ENCODE peak calls at places on chromosomes 12 and 14, in five cellular contexts. R is heart right ventricle, H is heart left ventricle, G is breast epithelium, F is astrocyte of the spinal cord. M is an unnamed sample.

GRCh38 chr14:103501041-103501870 is 21.4 kb downstream of the CKB start:
- DNase-seq in R (no peak), H (no peak), G (no peak), F (no peak), M (no peak)

GRCh38 chr12:81095470-81096232 is 17.8 kb downstream of the ACSS3 start:
- DNase-seq in R (no peak), H (no peak), G (no peak), F (no peak), M (no peak)

GRCh38 chr12:2609020-2609419 is 185.8 kb upstream of the FKBP4 start:
- DNase-seq in R (no peak), H (no peak), G (no peak), F (no peak), M (no peak)

GRCh38 chr12:68290126-68290525 is 36.7 kb upstream of the IL22 start:
- DNase-seq in R (no peak), H (no peak), G (no peak), F (peak), M (no peak)

GRCh38 chr12:103812789-103813188 is 28.2 kb downstream of the NT5DC3 start:
- DNase-seq in R (no peak), H (no peak), G (no peak), F (no peak), M (no peak)

GRCh38 chr12:77087427-77087826 is 22.1 kb upstream of the E2F7 start:
- DNase-seq in R (no peak), H (no peak), G (no peak), F (peak), M (no peak)

GRCh38 chr14:22836301-22837058 is at the start of gene MMP14:
- DNase-seq in R (peak), H (peak), G (no peak), F (peak), M (no peak)

GRCh38 chr12:49057888-49058287 is 2.7 kb downstream of the KMT2D start:
- DNase-seq in R (no peak), H (no peak), G (no peak), F (no peak), M (no peak)

GRCh38 chr12:94265966-94266365 is 117.6 kb downstream of the PLXNC1 start:
- DNase-seq in R (no peak), H (no peak), G (no peak), F (no peak), M (no peak)

GRCh38 chr12:85188609-85189008 is 91.4 kb upstream of the ALX1 start:
- DNase-seq in R (no peak), H (no peak), G (no peak), F (no peak), M (no peak)

GRCh38 chr12:25714219-25714984 is 161.3 kb upstream of the LMNTD1 start:
- DNase-seq in R (no peak), H (no peak), G (no peak), F (no peak), M (no peak)

GRCh38 chr12:12943589-12944260 is 8.2 kb downstream of the GPRC5D start:
- DNase-seq in R (no peak), H (no peak), G (no peak), F (no peak), M (no peak)

GRCh38 chr12:71945121-71945520 is 6.5 kb downstream of the TPH2 start:
- DNase-seq in R (no peak), H (no peak), G (no peak), F (no peak), M (no peak)

GRCh38 chr12:8844665-8845064 is 22.2 kb downstream of the A2ML1 start:
- DNase-seq in R (peak), H (peak), G (peak), F (peak), M (no peak)

GRCh38 chr14:37417833-37418232 is 177.2 kb downstream of the FOXA1 start:
- DNase-seq in R (no peak), H (no peak), G (no peak), F (no peak), M (no peak)

GRCh38 chr12:6638305-6638704 is 2.5 kb upstream of the LPAR5 start:
- DNase-seq in R (no peak), H (peak), G (no peak), F (no peak), M (no peak)

GRCh38 chr14:68663385-68664076 is 129.3 kb downstream of the ZFP36L1 start:
- DNase-seq in R (no peak), H (no peak), G (no peak), F (peak), M (no peak)

GRCh38 chr14:93107383-93107782 is 8.3 kb downstream of the ITPK1 start:
- DNase-seq in R (no peak), H (no peak), G (no peak), F (no peak), M (no peak)

GRCh38 chr14:56754966-56755365 is 55.3 kb downstream of the OTX2 start:
- DNase-seq in R (no peak), H (no peak), G (no peak), F (no peak), M (no peak)

GRCh38 chr14:34981743-34982420 is 910 bp upstream of the SRP54 start:
- DNase-seq in R (peak), H (no peak), G (no peak), F (no peak), M (peak)

GRCh38 chr12:3964404-3964803 is 91.2 kb upstream of the PARP11 start:
- DNase-seq in R (peak), H (no peak), G (no peak), F (no peak), M (no peak)

GRCh38 chr12:114439833-114440449 is 34.0 kb upstream of the TBX5 start:
- DNase-seq in R (no peak), H (no peak), G (no peak), F (no peak), M (no peak)

GRCh38 chr14:105026033-105026785 is 5.3 kb upstream of the CDCA4 start:
- DNase-seq in R (no peak), H (no peak), G (no peak), F (peak), M (no peak)

GRCh38 chr14:76024211-76024907 is 38.8 kb downstream of the IFT43 start:
- DNase-seq in R (no peak), H (no peak), G (no peak), F (no peak), M (no peak)

GRCh38 chr12:24909667-24910066 is 39.2 kb downstream of the BCAT1 start:
- DNase-seq in R (no peak), H (peak), G (no peak), F (peak), M (no peak)

GRCh38 chr12:120466560-120467315 is 2.8 kb downstream of the SRSF9 start:
- DNase-seq in R (peak), H (peak), G (no peak), F (peak), M (no peak)

GRCh38 chr12:212799-213526 is 994 bp downstream of the SLC6A12 start:
- DNase-seq in R (no peak), H (peak), G (no peak), F (no peak), M (no peak)

GRCh38 chr12:26768611-26769603 is 64.1 kb downstream of the ITPR2 start:
- DNase-seq in R (no peak), H (no peak), G (no peak), F (peak), M (no peak)

GRCh38 chr14:38432186-38432585 is 176.3 kb upstream of the CLEC14A start:
- DNase-seq in R (no peak), H (no peak), G (no peak), F (no peak), M (no peak)

GRCh38 chr12:74790958-74791357 is 253.3 kb downstream of the ATXN7L3B start:
- DNase-seq in R (no peak), H (no peak), G (no peak), F (no peak), M (no peak)

GRCh38 chr12:12899530-12900380 is 8.4 kb downstream of the GPRC5A start:
- DNase-seq in R (no peak), H (no peak), G (no peak), F (peak), M (no peak)

GRCh38 chr12:114918535-114919233 is 234.7 kb upstream of the TBX3 start:
- DNase-seq in R (no peak), H (no peak), G (no peak), F (peak), M (no peak)

GRCh38 chr14:23071244-23071974 is 14.1 kb upstream of the CDH24 start:
- DNase-seq in R (peak), H (peak), G (peak), F (peak), M (no peak)

GRCh38 chr14:54881761-54882401 is 20.7 kb downstream of the GCH1 start:
- DNase-seq in R (no peak), H (no peak), G (no peak), F (peak), M (no peak)

GRCh38 chr14:73764881-73765280 is 50.7 kb upstream of the PNMA1 start:
- DNase-seq in R (peak), H (peak), G (no peak), F (no peak), M (no peak)

GRCh38 chr12:132433641-132434395 is 56.1 kb upstream of the FBRSL1 start:
- DNase-seq in R (no peak), H (no peak), G (peak), F (no peak), M (no peak)

GRCh38 chr12:24948816-24949722 is at the start of gene BCAT1:
- DNase-seq in R (peak), H (peak), G (peak), F (peak), M (peak)

GRCh38 chr14:97277711-97278110 is 480.5 kb downstream of the VRK1 start:
- DNase-seq in R (no peak), H (no peak), G (no peak), F (no peak), M (no peak)

GRCh38 chr12:132465269-132466190 is 24.4 kb upstream of the FBRSL1 start:
- DNase-seq in R (no peak), H (peak), G (no peak), F (no peak), M (no peak)

GRCh38 chr12:112537710-112538396 is 119.1 kb downstream of the PTPN11 start:
- DNase-seq in R (no peak), H (no peak), G (no peak), F (no peak), M (no peak)
- TF ChIP-seq CTCF in R (no peak), H (no peak), G (no peak), F (no peak), M (no peak)

GRCh38 chr14:88791629-88792571 is 853 bp downstream of the EML5 start:
- DNase-seq in R (no peak), H (peak), G (no peak), F (no peak), M (no peak)

GRCh38 chr14:88791252-88791621 is 1.5 kb downstream of the EML5 start:
- DNase-seq in R (no peak), H (no peak), G (no peak), F (no peak), M (no peak)

GRCh38 chr14:88793259-88793625 is 489 bp upstream of the EML5 start:
- DNase-seq in R (no peak), H (no peak), G (no peak), F (no peak), M (no peak)

GRCh38 chr14:88790501-88791251 is 2.1 kb downstream of the EML5 start:
- DNase-seq in R (no peak), H (no peak), G (no peak), F (no peak), M (no peak)

GRCh38 chr14:88792572-88793258 is at the start of gene EML5:
- DNase-seq in R (peak), H (peak), G (peak), F (peak), M (peak)
- TF ChIP-seq CTCF in R (peak), H (peak), G (peak), F (peak), M (peak)

GRCh38 chr12:59075968-59076367 is 155.7 kb upstream of the LRIG3 start:
- DNase-seq in R (no peak), H (no peak), G (no peak), F (no peak), M (no peak)
- TF ChIP-seq CTCF in R (no peak), H (no peak), G (no peak), F (peak), M (peak)

GRCh38 chr14:70086685-70087379 is 101.9 kb downstream of the SLC8A3 start:
- DNase-seq in R (no peak), H (no peak), G (no peak), F (peak), M (no peak)
- TF ChIP-seq CTCF in R (peak), H (peak), G (no peak), F (peak), M (no peak)

GRCh38 chr12:47856094-47856493 is 36.4 kb upstream of the HDAC7 start:
- DNase-seq in R (no peak), H (no peak), G (no peak), F (no peak), M (no peak)
- TF ChIP-seq CTCF in R (no peak), H (no peak), G (no peak), F (no peak), M (no peak)

GRCh38 chr12:16513231-16513630 is 92.7 kb downstream of the LMO3 start:
- DNase-seq in R (no peak), H (no peak), G (no peak), F (no peak), M (no peak)

GRCh38 chr12:16520328-16520727 is 85.6 kb downstream of the LMO3 start:
- DNase-seq in R (no peak), H (no peak), G (no peak), F (no peak), M (no peak)

DNA sequence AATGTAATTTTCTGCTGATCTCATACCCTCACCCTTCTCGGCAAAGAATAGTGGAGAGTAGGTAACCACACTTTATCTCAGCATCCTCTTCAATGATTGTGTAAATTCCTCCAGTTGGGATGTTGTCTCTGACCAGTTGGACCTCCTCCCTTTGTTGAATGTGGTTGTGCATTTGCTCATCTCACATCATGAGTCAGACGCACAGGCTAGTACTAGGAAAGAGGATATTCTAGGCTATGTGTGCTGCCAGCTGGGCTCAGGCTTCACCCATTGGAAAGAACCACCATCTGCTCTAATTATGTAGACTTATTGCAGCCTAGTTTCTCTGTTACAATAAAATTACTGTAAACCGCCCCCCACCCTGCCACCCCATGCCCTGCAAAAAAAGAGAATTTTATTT is 90.3 kb downstream of the LMO3 start:
- DNase-seq in R (no peak), H (no peak), G (no peak), F (no peak), M (no peak)
- TF ChIP-seq CTCF in R (no peak), H (no peak), G (no peak), F (no peak), M (no peak)

GRCh38 chr12:112684742-112685141 is 106.8 kb upstream of the RPH3A start:
- DNase-seq in R (no peak), H (no peak), G (no peak), F (no peak), M (no peak)
- TF ChIP-seq CTCF in R (no peak), H (no peak), G (no peak), F (no peak), M (no peak)

GRCh38 chr14:28820677-28821076 is 54.1 kb downstream of the FOXG1 start:
- DNase-seq in R (no peak), H (no peak), G (no peak), F (no peak), M (no peak)
- TF ChIP-seq CTCF in R (no peak), H (no peak), G (no peak), F (no peak), M (no peak)

GRCh38 chr12:124568431-124569374 is 1.3 kb upstream of the NCOR2 start:
- DNase-seq in R (peak), H (peak), G (no peak), F (peak), M (no peak)
- TF ChIP-seq CTCF in R (peak), H (peak), G (no peak), F (peak), M (no peak)

M was measured in mesothelial cell of epicardium.